ENCODE peak calls at places on chromosomes 13 and 19, in five cellular contexts. H is T-helper 17 cell; C is activated naive CD4-positive, alpha-beta T cell treated with anti-CD3 and anti-CD28 coated beads for 36 hours; I is NCI-H69; S is stimulated activated CD4-positive, alpha-beta T cell treated with anti-CD3 and anti-CD28 coated beads, Interleukin-4, amount 100 ng/mL, for 4 hours. M is an unnamed sample.

GRCh38 chr13:99751517-99752199 is 219.9 kb downstream of the ZIC5 start:
- DNase-seq in H (no peak), C (no peak), I (no peak), S (no peak), M (no peak)

GRCh38 chr13:84653915-84654534 is 771.8 kb upstream of the SLITRK1 start:
- DNase-seq in H (no peak), C (no peak), I (no peak), S (no peak), M (no peak)

GRCh38 chr19:15180451-15181390 is 20.1 kb downstream of the NOTCH3 start:
- DNase-seq in H (no peak), C (no peak), I (peak; percentile 71), S (no peak), M (no peak)

GRCh38 chr13:26062853-26063444 is 11.1 kb upstream of the SHISA2 start:
- DNase-seq in H (no peak), C (peak; percentile 66), I (peak; percentile 13), S (peak; percentile 26), M (no peak)

GRCh38 chr13:39350461-39350881 is 252.5 kb downstream of the LHFPL6 start:
- DNase-seq in H (no peak), C (no peak), I (peak; percentile 82), S (no peak), M (no peak)

GRCh38 chr13:20728579-20729300 is 25.2 kb downstream of the IL17D start:
- DNase-seq in H (no peak), C (no peak), I (no peak), S (no peak), M (no peak)

GRCh38 chr13:112172641-112173171 is 105.8 kb downstream of the SOX1 start:
- DNase-seq in H (no peak), C (no peak), I (no peak), S (no peak), M (no peak)

GRCh38 chr19:29006057-29006735 is 206.8 kb downstream of the UQCRFS1 start:
- DNase-seq in H (no peak), C (no peak), I (no peak), S (no peak), M (no peak)

GRCh38 chr13:37058801-37059135 is 720 bp downstream of the SUPT20H start:
- DNase-seq in H (peak; percentile 18), C (peak; percentile 29), I (peak; percentile 71), S (peak; percentile 5), M (no peak)

GRCh38 chr19:4556574-4557185 is 2.8 kb downstream of the SEMA6B start:
- DNase-seq in H (no peak), C (no peak), I (peak; percentile 60), S (no peak), M (no peak)

GRCh38 chr13:45224181-45224580 is 23.3 kb upstream of the KCTD4 start:
- DNase-seq in H (no peak), C (no peak), I (no peak), S (no peak), M (no peak)

GRCh38 chr19:10670876-10671804 is 17.0 kb downstream of the ILF3 start:
- DNase-seq in H (no peak), C (no peak), I (no peak), S (no peak), M (no peak)